ENCODE peak calls at places on chromosomes 5 and 9, in seven cellular contexts. C is GM23338, J is hepatocyte, K is GM23248, H is neural progenitor cell, S is OCI-LY7, P is PC-3. T is an unnamed sample.

GRCh38 chr9:116149844-116150243 is 3.7 kb upstream of the PAPPA start:
- DNase-seq in C (peak; percentile 76), J (peak; percentile 61), H (peak; percentile 64), K (peak; percentile 47), P (peak; percentile 42), S (peak; percentile 14), T (peak; percentile 53)

GRCh38 chr9:70228098-70228497 is 30.7 kb upstream of the SMC5 start:
- DNase-seq in J (no peak), P (no peak), S (no peak), C (no peak), K (no peak), H (no peak), T (no peak)

GRCh38 chr5:77168187-77168883 is 42.1 kb upstream of the PDE8B start:
- DNase-seq in C (no peak), S (no peak), P (peak; percentile 30), H (no peak), K (peak; percentile 89), J (peak; percentile 12), T (no peak)

GRCh38 chr9:108245331-108245730 is 610.5 kb downstream of the ACTL7B start:
- DNase-seq in J (no peak), S (no peak), P (no peak), K (no peak), H (no peak), C (no peak), T (no peak)

GRCh38 chr9:73270967-73271722 is 119.5 kb downstream of the ANXA1 start:
- DNase-seq in P (peak; percentile 77), C (no peak), J (peak; percentile 75), H (no peak), S (no peak), K (peak; percentile 87), T (no peak)

GRCh38 chr5:55994502-55994997 is at the start of gene IL6ST:
- DNase-seq in C (peak; percentile 89), J (peak; percentile 85), S (no peak), P (peak; percentile 49), H (no peak), K (peak; percentile 87), T (no peak)

GRCh38 chr9:127281887-127282286 is 17.3 kb downstream of the GARNL3 start:
- DNase-seq in C (no peak), J (no peak), P (no peak), H (no peak), S (no peak), K (no peak), T (peak; percentile 56)

GRCh38 chr5:16382047-16382446 is 83.6 kb downstream of the ZNF622 start:
- DNase-seq in H (no peak), K (no peak), S (no peak), J (no peak), P (no peak), C (no peak), T (no peak)

GRCh38 chr9:27752069-27752468 is 178.8 kb upstream of the C9orf72 start:
- DNase-seq in K (no peak), C (no peak), P (no peak), J (no peak), H (no peak), S (no peak), T (no peak)

GRCh38 chr5:176667637-176668036 is 20.4 kb downstream of the TSPAN17 start:
- DNase-seq in H (no peak), K (no peak), P (no peak), J (no peak), C (peak; percentile 30), S (no peak), T (no peak)

GRCh38 chr5:69007086-69007672 is 86.6 kb upstream of the SLC30A5 start:
- DNase-seq in J (no peak), S (no peak), K (peak; percentile 36), P (no peak), C (no peak), H (no peak), T (peak; percentile 49)

GRCh38 chr5:113337515-113338140 is 97.2 kb downstream of the TSSK1B start:
- DNase-seq in S (no peak), P (peak; percentile 18), J (no peak), K (no peak), C (no peak), H (no peak), T (no peak)

GRCh38 chr5:107894361-107894760 is 223.6 kb upstream of the EFNA5 start:
- DNase-seq in P (no peak), C (no peak), J (no peak), S (no peak), H (no peak), K (peak; percentile 68), T (no peak)

GRCh38 chr5:144017119-144017518 is 153.3 kb downstream of the YIPF5 start:
- DNase-seq in H (no peak), P (no peak), J (no peak), S (no peak), K (no peak), C (no peak), T (peak; percentile 44)

GRCh38 chr5:98349251-98349989 is 424.0 kb upstream of the RGMB start:
- DNase-seq in P (peak; percentile 94), K (peak; percentile 90), H (peak; percentile 22), J (no peak), C (peak; percentile 74), S (peak; percentile 1), T (no peak)

GRCh38 chr9:129247285-129248153 is 69.5 kb upstream of the IER5L start:
- DNase-seq in H (no peak), K (no peak), P (no peak), C (no peak), S (no peak), J (no peak), T (no peak)

GRCh38 chr5:74542477-74542876 is 98.1 kb downstream of the ENC1 start:
- DNase-seq in S (no peak), P (peak; percentile 75), J (no peak), H (no peak), K (peak; percentile 76), C (no peak), T (no peak)

GRCh38 chr5:74541381-74541781 is 99.1 kb downstream of the ENC1 start:
- DNase-seq in P (peak; percentile 84), J (no peak), S (no peak), H (no peak), C (no peak), K (peak; percentile 43), T (no peak)

GRCh38 chr5:74544811-74545210 is 95.7 kb downstream of the ENC1 start:
- DNase-seq in S (no peak), C (no peak), H (no peak), K (no peak), J (no peak), P (no peak), T (no peak)

GRCh38 chr5:74540582-74540981 is 99.9 kb downstream of the ENC1 start:
- DNase-seq in P (no peak), C (peak; percentile 77), K (no peak), H (peak; percentile 33), J (no peak), S (no peak), T (no peak)

GRCh38 chr5:74543162-74543995 is 97.1 kb downstream of the ENC1 start:
- DNase-seq in P (peak; percentile 92), S (no peak), J (peak; percentile 67), K (peak; percentile 92), C (peak; percentile 84), H (peak; percentile 83), T (peak; percentile 15)
- TF ChIP-seq EZH2phosphoT487 in P (no peak), S (no peak), J (no peak), K (no peak), C (no peak), H (no peak), T (no peak)

DNA sequence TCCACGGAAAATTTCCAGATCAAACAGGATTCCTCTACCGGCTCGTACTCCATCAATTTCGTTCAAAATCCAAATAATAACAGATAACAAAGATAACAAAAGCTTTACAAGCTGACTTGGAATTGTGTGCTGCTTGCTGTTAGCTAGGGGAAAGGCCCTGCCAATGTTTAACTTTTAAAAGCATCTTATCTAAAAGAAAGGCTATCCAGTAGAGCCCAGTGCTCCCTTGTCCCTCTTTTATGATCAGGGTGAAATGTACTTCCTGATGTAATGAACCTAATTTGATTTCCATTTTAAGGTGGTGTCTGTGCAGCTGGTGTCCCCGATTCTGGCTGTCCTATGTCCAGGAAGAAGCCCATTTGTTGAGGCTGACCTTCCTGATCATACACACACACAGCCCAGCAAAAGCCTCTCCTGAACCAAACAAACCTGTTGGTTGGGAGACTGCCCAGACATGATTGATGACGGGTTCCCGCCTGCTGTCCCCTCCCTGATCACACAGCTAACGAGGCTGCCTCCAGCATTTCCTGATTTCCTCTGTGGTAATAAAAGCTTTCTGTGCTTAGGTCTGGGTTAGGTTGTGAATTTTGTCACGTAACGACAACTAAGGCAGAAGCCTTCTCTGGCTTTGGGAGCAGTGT is 54.2 kb downstream of the PWWP2A start:
- DNase-seq in J (peak; percentile 73), C (no peak), P (peak; percentile 22), S (no peak), K (no peak), H (no peak), T (peak; percentile 23)
- TF ChIP-seq EZH2phosphoT487 in J (no peak), C (no peak), P (no peak), S (no peak), K (no peak), H (no peak), T (no peak)

DNA sequence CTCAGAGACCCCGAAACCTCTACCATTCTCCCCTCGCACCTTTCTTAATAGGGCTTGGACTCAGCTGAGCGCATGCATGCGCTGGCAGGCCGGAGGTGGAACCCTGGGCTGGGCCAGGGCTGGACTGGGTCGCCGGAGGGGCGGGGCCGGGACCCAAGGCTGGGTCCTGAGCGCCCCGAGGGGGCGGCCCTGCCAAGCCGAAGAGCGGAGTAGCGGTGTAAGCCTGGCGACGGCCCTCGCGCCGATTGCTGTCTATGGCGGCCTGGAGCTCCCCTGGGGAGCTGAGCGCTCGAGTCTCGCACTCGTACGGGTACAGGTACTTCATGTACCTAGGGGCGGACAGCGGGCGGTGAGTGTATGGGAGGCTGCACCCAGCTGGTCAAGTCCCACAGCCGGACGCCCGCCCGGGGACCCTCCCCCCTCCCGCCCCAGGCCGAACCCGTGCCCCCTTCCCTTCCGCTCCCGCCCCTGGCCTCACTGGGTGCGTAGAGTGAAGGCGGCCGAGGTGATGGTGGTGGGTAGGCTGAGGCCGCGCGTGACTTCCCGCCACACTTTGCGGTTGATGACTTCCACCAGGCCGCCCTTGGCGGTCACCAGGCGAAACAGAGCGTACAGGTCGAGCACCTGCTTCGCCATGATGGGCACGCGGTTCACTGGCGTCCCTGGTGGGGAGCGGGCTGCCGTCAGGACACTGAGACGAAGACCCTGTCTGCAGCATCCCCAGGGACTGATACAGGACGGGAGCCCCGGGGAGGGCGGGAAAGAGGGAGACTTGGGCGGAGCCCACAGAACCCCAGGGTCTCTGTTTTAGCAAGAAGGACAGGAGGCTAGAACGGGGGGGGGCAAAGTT is 3.3 kb upstream of the DCTN3 start:
- DNase-seq in P (no peak), S (no peak), K (no peak), H (no peak), J (no peak), C (peak; percentile 50), T (no peak)
- TF ChIP-seq EZH2phosphoT487 in P (no peak), S (no peak), K (no peak), H (no peak), J (no peak), C (no peak), T (no peak)

DNA sequence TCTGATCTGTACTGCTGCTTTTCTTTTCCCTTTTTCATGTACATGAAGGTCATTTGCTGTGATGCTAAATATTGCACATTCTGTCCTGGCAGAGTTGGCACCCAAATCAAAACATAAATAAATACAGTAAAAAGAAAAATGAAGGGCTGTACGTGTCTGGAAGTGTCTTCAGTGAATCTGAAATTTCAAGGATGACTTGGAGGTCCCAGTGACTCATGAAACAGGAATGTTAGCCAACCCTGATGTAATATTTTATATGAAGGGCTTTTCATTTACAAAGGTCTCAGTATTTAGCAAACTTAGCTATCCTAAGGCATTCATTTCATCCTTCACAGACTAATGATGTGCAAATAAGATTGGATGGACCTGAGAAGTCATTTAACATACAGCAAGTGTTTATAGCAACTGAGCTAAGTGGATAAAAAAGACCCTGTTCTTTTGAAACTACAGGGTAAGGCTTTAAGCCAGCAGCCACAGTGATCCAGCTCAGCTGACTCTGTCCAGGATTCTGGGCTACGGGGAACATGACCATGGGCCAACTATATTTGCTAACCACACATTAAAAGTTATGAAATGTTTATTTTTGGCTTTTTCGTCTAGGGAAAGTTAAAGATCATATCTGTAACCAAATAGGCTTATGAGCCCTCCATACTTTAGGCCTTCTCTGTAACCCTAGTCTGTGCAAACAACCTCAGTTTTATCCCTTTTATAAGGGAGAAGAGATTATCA is 104.0 kb upstream of the DMRTA1 start:
- DNase-seq in J (no peak), C (no peak), H (peak; percentile 2), K (peak; percentile 22), P (peak; percentile 88), S (no peak), T (no peak)
- TF ChIP-seq EZH2phosphoT487 in J (no peak), C (no peak), H (no peak), K (no peak), P (no peak), S (no peak), T (no peak)

T was measured in SK-N-SH.